ENCODE peak calls at places on chromosomes 13 and 19, in eight cellular contexts. C is type B pancreatic cell, B is epithelial cell of esophagus, F is adrenal gland, W is cardiac muscle cell, G is ascending aorta, S is osteocyte, H is RWPE1. K is an unnamed sample.

GRCh38 chr19:55257461-55258411 is 1.1 kb downstream of the PPP6R1 start:
- DNase-seq in C (no peak), B (peak), F (peak), W (peak), G (no peak), S (no peak), H (peak), K (peak)

GRCh38 chr19:48741222-48741999 is 1.0 kb upstream of the RASIP1 start:
- DNase-seq in C (no peak), B (peak), F (peak), W (no peak), G (no peak), S (no peak), H (peak), K (peak)

GRCh38 chr19:29501816-29502580 is 23.8 kb upstream of the VSTM2B start:
- DNase-seq in C (no peak), B (no peak), F (no peak), W (no peak), G (no peak), S (no peak), H (no peak), K (no peak)

GRCh38 chr13:77545626-77546412 is 10.3 kb downstream of the SCEL start:
- DNase-seq in C (no peak), B (no peak), F (no peak), W (no peak), G (no peak), S (no peak), H (no peak), K (no peak)

GRCh38 chr13:94121686-94122085 is 357.8 kb downstream of the DCT start:
- DNase-seq in C (no peak), B (peak), F (peak), W (peak), G (no peak), S (no peak), H (no peak), K (no peak)

GRCh38 chr13:60311527-60311926 is 85.5 kb upstream of the TDRD3 start:
- DNase-seq in C (no peak), B (no peak), F (no peak), W (no peak), G (no peak), S (no peak), H (no peak), K (no peak)

GRCh38 chr19:54335164-54335563 is 3.8 kb downstream of the LILRA4 start:
- DNase-seq in C (no peak), B (no peak), F (no peak), W (no peak), G (no peak), S (no peak), H (no peak), K (no peak)

GRCh38 chr13:50319603-50320296 is 304.5 kb downstream of the KCNRG start:
- DNase-seq in C (no peak), B (no peak), F (no peak), W (peak), G (no peak), S (no peak), H (no peak), K (no peak)

GRCh38 chr13:98459721-98460370 is 117.1 kb downstream of the STK24 start:
- DNase-seq in C (no peak), B (no peak), F (no peak), W (no peak), G (no peak), S (no peak), H (no peak), K (no peak)

GRCh38 chr19:46494115-46494935 is 1.3 kb downstream of the PNMA8B start:
- DNase-seq in C (no peak), B (no peak), F (no peak), W (no peak), G (no peak), S (no peak), H (no peak), K (no peak)

GRCh38 chr13:40490086-40490723 is 176.2 kb downstream of the FOXO1 start:
- DNase-seq in C (no peak), B (peak), F (no peak), W (no peak), G (no peak), S (no peak), H (no peak), K (no peak)

GRCh38 chr19:10112895-10113591 is 1.6 kb downstream of the P2RY11 start:
- DNase-seq in C (no peak), B (peak), F (peak), W (peak), G (no peak), S (no peak), H (no peak), K (peak)

GRCh38 chr13:114024603-114025431 is 50.9 kb upstream of the C13orf46 start:
- DNase-seq in C (no peak), B (no peak), F (no peak), W (no peak), G (no peak), S (no peak), H (no peak), K (no peak)

GRCh38 chr13:112102243-112102642 is 35.3 kb downstream of the SOX1 start:
- DNase-seq in C (no peak), B (no peak), F (no peak), W (no peak), G (no peak), S (no peak), H (peak), K (no peak)

GRCh38 chr13:114027046-114027760 is 53.3 kb upstream of the C13orf46 start:
- DNase-seq in C (no peak), B (no peak), F (no peak), W (peak), G (no peak), S (no peak), H (no peak), K (no peak)

GRCh38 chr19:3403489-3404323 is 37.3 kb downstream of the NFIC start:
- DNase-seq in C (no peak), B (peak), F (peak), W (peak), G (peak), S (peak), H (no peak), K (no peak)

GRCh38 chr13:101429733-101430132 is 13.4 kb upstream of the NALCN start:
- DNase-seq in C (no peak), B (peak), F (no peak), W (no peak), G (no peak), S (no peak), H (no peak), K (no peak)

GRCh38 chr19:48624067-48624594 is 4.8 kb downstream of the SPHK2 start:
- DNase-seq in C (peak), B (peak), F (peak), W (peak), G (peak), S (peak), H (peak), K (peak)

GRCh38 chr13:94119360-94119936 is 360.0 kb downstream of the DCT start:
- DNase-seq in C (no peak), B (no peak), F (no peak), W (no peak), G (no peak), S (no peak), H (no peak), K (no peak)

GRCh38 chr19:47122359-47123335 is 8.0 kb upstream of the SAE1 start:
- DNase-seq in C (no peak), B (peak), F (no peak), W (peak), G (no peak), S (no peak), H (peak), K (no peak)

GRCh38 chr13:60012503-60012902 is 151.2 kb downstream of the DIAPH3 start:
- DNase-seq in C (no peak), B (peak), F (no peak), W (no peak), G (no peak), S (no peak), H (peak), K (no peak)

GRCh38 chr13:71880753-71881541 is 13.9 kb upstream of the DACH1 start:
- DNase-seq in C (no peak), B (peak), F (no peak), W (peak), G (no peak), S (no peak), H (no peak), K (no peak)

GRCh38 chr13:104171132-104171531 is 1104.9 kb upstream of the SLC10A2 start:
- DNase-seq in C (no peak), B (no peak), F (no peak), W (no peak), G (no peak), S (no peak), H (no peak), K (no peak)

GRCh38 chr19:35037716-35038622 is 3.6 kb upstream of the HPN start:
- DNase-seq in C (no peak), B (no peak), F (no peak), W (peak), G (no peak), S (no peak), H (no peak), K (no peak)

GRCh38 chr13:21231426-21231945 is 55.0 kb downstream of the MRPL57 start:
- DNase-seq in C (no peak), B (no peak), F (no peak), W (peak), G (no peak), S (no peak), H (no peak), K (no peak)

GRCh38 chr13:82654851-82655517 is 1227.3 kb downstream of the SLITRK1 start:
- DNase-seq in C (no peak), B (peak), F (peak), W (peak), G (peak), S (no peak), H (peak), K (no peak)

GRCh38 chr13:73849292-73849691 is 284.9 kb downstream of the KLF12 start:
- DNase-seq in C (no peak), B (peak), F (no peak), W (peak), G (no peak), S (no peak), H (peak), K (peak)

GRCh38 chr19:12880551-12881171 is 588 bp downstream of the DNASE2 start:
- DNase-seq in C (no peak), B (no peak), F (no peak), W (peak), G (no peak), S (no peak), H (no peak), K (peak)

GRCh38 chr13:61470801-61471200 is 55.2 kb upstream of the PCDH20 start:
- DNase-seq in C (no peak), B (no peak), F (no peak), W (no peak), G (no peak), S (no peak), H (no peak), K (no peak)

GRCh38 chr13:61463027-61463426 is 47.4 kb upstream of the PCDH20 start:
- DNase-seq in C (no peak), B (peak), F (no peak), W (no peak), G (no peak), S (no peak), H (no peak), K (no peak)

DNA sequence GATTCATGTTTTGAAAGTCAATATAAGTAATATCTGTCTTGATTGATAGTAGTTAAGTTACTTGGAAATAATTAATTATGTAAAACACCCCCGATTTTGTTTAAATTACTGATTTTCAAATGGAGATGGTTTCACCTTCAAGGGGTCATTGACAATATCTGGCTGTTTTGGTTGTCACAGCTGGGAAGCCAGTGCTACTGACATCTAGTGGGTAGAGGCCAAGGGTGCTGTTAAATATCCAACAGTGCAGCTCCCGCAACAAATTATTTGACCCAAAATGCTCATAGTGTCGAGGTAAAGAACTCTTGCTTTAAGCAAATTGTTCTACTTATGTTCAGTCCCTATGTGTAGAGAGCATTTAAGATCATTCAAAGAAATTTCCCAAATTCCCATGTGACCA is 50.6 kb upstream of the PCDH20 start:
- DNase-seq in C (no peak), B (no peak), F (no peak), W (no peak), G (no peak), S (no peak), H (no peak), K (peak)
- TF ChIP-seq CTCF in C (peak), B (peak), F (no peak), W (no peak), G (peak), S (no peak), H (no peak), K (no peak)

GRCh38 chr19:4550018-4550417 is 9.5 kb downstream of the SEMA6B start:
- DNase-seq in C (no peak), B (no peak), F (no peak), W (no peak), G (no peak), S (no peak), H (no peak), K (no peak)

GRCh38 chr19:4548238-4548584 is 8.4 kb upstream of the LRG1 start:
- DNase-seq in C (no peak), B (no peak), F (no peak), W (no peak), G (no peak), S (no peak), H (no peak), K (no peak)

GRCh38 chr19:4543856-4544647 is 4.2 kb upstream of the LRG1 start:
- DNase-seq in C (no peak), B (no peak), F (no peak), W (no peak), G (no peak), S (no peak), H (no peak), K (no peak)

GRCh38 chr19:4550479-4551050 is 8.9 kb downstream of the SEMA6B start:
- DNase-seq in C (no peak), B (no peak), F (no peak), W (no peak), G (no peak), S (no peak), H (no peak), K (no peak)

GRCh38 chr19:4547303-4548237 is 7.7 kb upstream of the LRG1 start:
- DNase-seq in C (no peak), B (peak), F (peak), W (peak), G (no peak), S (no peak), H (no peak), K (no peak)
- TF ChIP-seq CTCF in C (peak), B (peak), F (no peak), W (peak), G (no peak), S (peak), H (peak), K (no peak)

GRCh38 chr19:42423462-42424344 is 3.5 kb downstream of the LIPE start:
- DNase-seq in C (peak), B (peak), F (peak), W (peak), G (peak), S (peak), H (peak), K (peak)

GRCh38 chr19:42422092-42422575 is 5.1 kb downstream of the LIPE start:
- DNase-seq in C (no peak), B (peak), F (peak), W (no peak), G (no peak), S (no peak), H (no peak), K (no peak)

GRCh38 chr19:42424345-42424707 is 2.9 kb downstream of the LIPE start:
- DNase-seq in C (no peak), B (no peak), F (no peak), W (peak), G (no peak), S (no peak), H (no peak), K (no peak)

GRCh38 chr19:42421591-42422031 is 5.6 kb downstream of the LIPE start:
- DNase-seq in C (no peak), B (peak), F (peak), W (no peak), G (no peak), S (no peak), H (peak), K (no peak)

GRCh38 chr19:42422576-42423461 is 4.4 kb downstream of the LIPE start:
- DNase-seq in C (no peak), B (peak), F (peak), W (no peak), G (no peak), S (no peak), H (peak), K (peak)
- TF ChIP-seq CTCF in C (no peak), B (peak), F (no peak), W (no peak), G (no peak), S (no peak), H (no peak), K (no peak)

GRCh38 chr19:2337329-2337707 is 8.8 kb downstream of the SPPL2B start:
- DNase-seq in C (no peak), B (peak), F (no peak), W (peak), G (no peak), S (no peak), H (no peak), K (no peak)
- TF ChIP-seq CTCF in C (peak), B (peak), F (no peak), W (peak), G (no peak), S (peak), H (no peak), K (peak)

GRCh38 chr19:38321646-38322323 is 2.1 kb downstream of the KCNK6 start:
- DNase-seq in C (no peak), B (peak), F (peak), W (peak), G (no peak), S (no peak), H (peak), K (no peak)
- TF ChIP-seq CTCF in C (no peak), B (peak), F (no peak), W (no peak), G (no peak), S (no peak), H (no peak), K (no peak)

GRCh38 chr19:44113138-44113783 is at the start of gene ZNF225:
- DNase-seq in C (peak), B (peak), F (peak), W (peak), G (peak), S (peak), H (peak), K (peak)
- TF ChIP-seq CTCF in C (no peak), B (peak), F (no peak), W (no peak), G (no peak), S (peak), H (no peak), K (no peak)